ENCODE peak calls at places on chromosomes 2 and 18, in four cellular contexts. S is GM12865, B is MM.1S, G is gastrocnemius medialis. Q is an unnamed sample.

GRCh38 chr2:171810409-171810993 is 83.5 kb downstream of the SLC25A12 start:
- DNase-seq in B (no peak), G (no peak), S (no peak), Q (no peak)

GRCh38 chr2:205902041-205902898 is 183.7 kb downstream of the INO80D start:
- DNase-seq in B (no peak), S (no peak), G (no peak), Q (no peak)

GRCh38 chr18:50410008-50410407 is 35.2 kb downstream of the SKA1 start:
- DNase-seq in S (no peak), G (no peak), B (peak; percentile 19), Q (no peak)

GRCh38 chr2:63049291-63050185 is 1.1 kb upstream of the OTX1 start:
- DNase-seq in S (no peak), B (no peak), G (no peak), Q (peak; percentile 86)

GRCh38 chr2:6423131-6423530 is 442.6 kb downstream of the CMPK2 start:
- DNase-seq in B (no peak), G (no peak), S (peak; percentile 12), Q (no peak)

GRCh38 chr2:237859082-237859433 is 365 bp upstream of the RAMP1 start:
- DNase-seq in S (no peak), G (no peak), B (no peak), Q (no peak)

GRCh38 chr18:51149605-51150429 is 47.7 kb downstream of the MEX3C start:
- DNase-seq in S (no peak), B (no peak), G (no peak), Q (no peak)

GRCh38 chr2:164967781-164968228 is 12.5 kb upstream of the SLC38A11 start:
- DNase-seq in S (no peak), G (no peak), B (no peak), Q (peak; percentile 59)

GRCh38 chr2:170396799-170397459 is 219.0 kb downstream of the MYO3B start:
- DNase-seq in B (peak; percentile 28), G (no peak), S (no peak), Q (no peak)

DNA sequence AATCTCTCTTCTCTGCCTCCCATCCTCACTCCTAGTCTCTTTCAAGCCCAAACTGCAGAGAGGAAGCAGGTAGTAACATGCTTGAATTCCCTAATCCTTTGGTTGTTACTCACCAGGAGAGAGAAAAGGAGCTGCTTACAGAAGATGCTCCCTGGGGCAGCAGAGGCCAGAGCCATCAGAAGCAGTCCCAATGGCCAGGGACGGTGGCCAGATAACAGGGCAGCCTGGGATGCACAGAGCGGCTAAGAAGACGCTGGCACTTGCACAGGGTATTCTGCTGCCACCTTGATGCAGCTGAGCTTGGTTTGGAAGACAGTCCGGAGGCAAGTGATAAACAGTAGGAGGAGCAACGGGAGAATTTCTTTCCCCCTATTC is 250 bp downstream of the DSC1 start:
- DNase-seq in G (no peak), B (no peak), S (no peak), Q (peak; percentile 26)
- TF ChIP-seq CTCF in G (no peak), B (no peak), S (no peak), Q (no peak)

GRCh38 chr2:97770450-97770849 is 57.1 kb downstream of the ZAP70 start:
- DNase-seq in S (no peak), G (no peak), B (no peak), Q (no peak)

GRCh38 chr2:97775074-97775473 is 61.7 kb downstream of the ZAP70 start:
- DNase-seq in G (no peak), S (no peak), B (no peak), Q (no peak)

GRCh38 chr2:97769308-97769707 is 55.9 kb downstream of the ZAP70 start:
- DNase-seq in S (no peak), G (no peak), B (no peak), Q (no peak)

GRCh38 chr2:97779141-97779540 is 65.8 kb downstream of the ZAP70 start:
- DNase-seq in G (no peak), B (no peak), S (no peak), Q (no peak)

DNA sequence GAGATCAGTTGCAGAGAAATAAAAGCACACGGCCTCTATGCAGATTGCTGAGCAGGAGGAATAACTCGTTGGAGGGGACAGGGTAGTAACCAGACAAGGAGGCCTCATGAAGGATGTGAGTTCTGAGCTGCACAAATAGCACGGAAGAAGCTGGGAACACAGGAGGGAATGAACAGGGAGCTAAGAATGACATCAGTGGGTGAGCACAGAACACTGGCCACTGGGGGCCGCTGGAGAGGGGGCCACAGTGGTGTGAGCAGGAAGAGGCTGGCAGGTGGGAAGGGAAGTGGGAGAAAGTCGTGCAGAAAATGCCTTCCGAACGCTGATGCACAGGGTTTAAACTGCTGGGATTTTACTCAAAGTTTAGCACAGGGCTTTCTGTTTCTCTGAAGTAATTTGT is 61.0 kb downstream of the ZAP70 start:
- DNase-seq in G (no peak), S (no peak), B (no peak), Q (peak; percentile 48)
- TF ChIP-seq CTCF in G (no peak), S (peak; percentile 46), B (peak; percentile 17), Q (peak; percentile 61)

DNA sequence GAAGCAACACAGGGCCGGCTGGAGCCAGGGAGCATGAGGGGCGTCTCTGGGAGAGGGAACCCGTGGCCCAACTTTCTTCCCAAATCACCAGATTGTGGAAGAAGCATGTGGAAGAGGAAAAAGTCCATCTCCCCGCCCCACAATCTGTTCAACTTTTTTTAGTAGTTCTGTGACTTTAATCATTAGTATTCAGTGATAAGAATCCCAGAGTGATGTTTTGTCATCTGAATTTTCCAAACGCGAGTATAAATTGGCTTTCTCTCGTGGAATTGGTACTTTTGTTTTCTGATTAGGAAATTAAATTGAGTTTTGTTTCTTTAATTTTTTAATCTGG is 134.9 kb upstream of the EPC2 start:
- DNase-seq in G (no peak), S (no peak), B (no peak), Q (no peak)
- TF ChIP-seq CTCF in G (no peak), S (no peak), B (no peak), Q (no peak)

GRCh38 chr2:179850188-179850587 is 11.2 kb downstream of the ZNF385B start:
- DNase-seq in B (no peak), G (no peak), S (no peak), Q (no peak)
- TF ChIP-seq CTCF in B (no peak), G (no peak), S (no peak), Q (no peak)

DNA sequence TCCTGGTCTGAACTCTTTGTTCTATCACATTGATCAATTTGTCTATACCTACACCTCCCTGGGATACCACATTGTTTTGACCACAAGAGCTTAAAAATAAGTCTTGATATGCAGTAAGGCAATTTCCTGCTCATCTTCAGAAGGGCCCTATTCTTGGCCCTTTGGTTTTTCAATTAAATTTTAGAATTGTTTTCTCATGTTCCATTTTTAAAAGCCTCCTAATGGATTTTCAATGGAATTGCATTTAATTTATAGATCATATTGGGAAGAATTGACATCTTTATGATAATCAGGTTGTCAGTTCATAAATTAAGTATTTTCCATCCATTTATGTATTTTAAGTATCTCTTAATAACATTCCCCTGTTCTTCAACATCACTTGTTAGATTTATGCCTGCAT is 47.6 kb upstream of the EPAS1 start:
- DNase-seq in S (no peak), B (no peak), G (no peak), Q (no peak)
- TF ChIP-seq CTCF in S (no peak), B (no peak), G (no peak), Q (no peak)

GRCh38 chr2:218892693-218893348 is 12.2 kb downstream of the WNT10A start:
- DNase-seq in G (no peak), B (peak; percentile 93), S (peak; percentile 94), Q (peak; percentile 91)
- TF ChIP-seq CTCF in G (peak; percentile 20), B (peak; percentile 47), S (peak; percentile 54), Q (peak; percentile 64)

DNA sequence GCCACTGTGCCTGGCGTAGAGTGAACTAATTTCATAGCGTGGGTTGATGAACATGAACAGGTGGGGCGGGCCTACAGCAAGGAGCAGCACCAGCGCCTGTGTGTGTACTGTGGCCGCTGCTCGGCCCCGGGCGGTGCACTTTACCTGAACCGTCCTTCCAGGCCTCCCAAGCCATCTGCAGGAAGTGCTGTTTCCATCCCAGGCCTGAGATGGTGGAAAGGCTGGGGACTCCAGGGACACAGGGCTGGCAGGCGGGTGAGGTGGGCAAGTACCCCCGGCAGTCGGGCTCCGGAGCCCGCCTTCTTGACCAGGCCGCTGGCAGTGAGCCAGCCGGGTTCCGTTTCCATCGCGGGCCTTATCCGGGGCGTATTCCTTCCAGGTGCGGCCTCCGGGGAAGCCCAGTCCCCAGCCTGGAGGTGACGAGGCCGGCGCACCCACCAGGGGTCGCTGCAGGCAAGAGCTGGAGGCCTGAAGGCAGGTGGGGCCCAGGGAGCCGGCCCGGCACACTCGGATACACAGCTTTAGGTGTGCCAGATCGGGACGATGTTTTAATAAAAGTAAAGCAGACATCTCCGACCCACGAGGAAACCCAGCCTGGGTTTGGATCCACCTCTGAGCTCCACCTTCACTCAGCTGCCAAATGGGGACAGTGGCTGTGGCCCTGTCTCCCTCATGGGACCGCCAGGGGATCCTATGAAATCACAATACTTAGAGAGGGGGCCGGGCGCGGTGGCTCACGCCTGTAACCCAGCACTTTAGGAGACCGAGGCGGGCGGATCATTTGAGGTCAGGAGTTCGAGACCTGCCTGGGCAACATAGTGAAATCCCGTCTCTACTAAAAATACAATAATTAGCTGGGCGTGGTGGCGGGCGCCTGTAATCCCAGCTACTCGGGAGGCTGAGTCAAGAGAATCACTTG is 22.7 kb upstream of the PDIA6 start:
- DNase-seq in G (peak; percentile 10), B (peak; percentile 85), S (peak; percentile 75), Q (peak; percentile 85)
- TF ChIP-seq CTCF in G (peak; percentile 81), B (peak; percentile 92), S (peak; percentile 91), Q (peak; percentile 93)

GRCh38 chr2:239120664-239121063 is 272.8 kb downstream of the TWIST2 start:
- DNase-seq in S (no peak), G (no peak), B (no peak), Q (no peak)

GRCh38 chr2:239117831-239118230 is 269.9 kb downstream of the TWIST2 start:
- DNase-seq in G (no peak), S (no peak), B (no peak), Q (no peak)

GRCh38 chr2:239118675-239119211 is 270.9 kb downstream of the TWIST2 start:
- DNase-seq in S (peak; percentile 22), G (no peak), B (peak; percentile 53), Q (no peak)

GRCh38 chr2:239118264-239118663 is 270.4 kb downstream of the TWIST2 start:
- DNase-seq in S (no peak), B (no peak), G (no peak), Q (no peak)

DNA sequence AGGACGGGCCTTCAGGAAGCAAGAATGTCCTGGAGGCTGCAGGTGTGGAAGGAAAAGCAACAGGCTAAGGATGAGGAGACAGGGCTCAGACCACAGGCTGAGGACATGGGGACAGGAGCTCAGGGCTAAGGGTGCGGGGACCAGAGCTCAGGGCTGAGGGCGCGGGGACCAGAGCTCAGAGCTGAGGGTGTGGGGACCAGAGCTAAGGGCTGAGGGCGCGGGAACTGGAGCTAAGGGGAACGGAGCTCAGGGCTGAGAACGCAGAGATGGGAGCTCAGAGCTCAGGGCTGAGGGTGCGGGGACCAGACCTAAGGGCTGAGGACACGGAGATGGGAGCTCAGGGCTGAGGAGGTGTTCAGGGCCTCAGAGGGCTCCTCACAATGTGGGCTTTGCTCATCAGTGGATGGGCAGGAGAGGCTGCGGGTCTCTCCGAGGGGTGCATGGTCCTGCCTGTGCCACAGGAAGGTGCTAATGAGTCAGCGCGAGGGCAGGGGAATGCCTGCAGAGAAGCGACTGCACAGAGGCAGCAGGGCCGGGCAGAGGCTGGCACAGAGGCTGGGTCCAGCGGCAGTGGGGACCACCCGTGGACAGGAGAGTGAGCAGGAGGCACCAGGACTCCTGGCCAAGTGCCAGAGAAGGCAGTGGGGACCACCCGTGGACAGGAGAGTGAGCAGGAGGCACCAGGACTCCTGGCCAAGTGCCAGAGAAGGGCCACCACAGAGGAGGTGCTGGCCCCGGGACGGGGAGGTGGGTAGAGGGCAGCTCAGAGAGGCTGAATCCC is 271.7 kb downstream of the TWIST2 start:
- DNase-seq in S (no peak), B (no peak), G (no peak), Q (no peak)
- TF ChIP-seq CTCF in S (no peak), B (no peak), G (no peak), Q (no peak)

GRCh38 chr2:55311444-55311870 is 42.4 kb upstream of the MTIF2 start:
- DNase-seq in B (no peak), G (no peak), S (peak; percentile 82), Q (no peak)
- TF ChIP-seq CTCF in B (peak; percentile 16), G (no peak), S (peak; percentile 22), Q (no peak)